ENCODE peak calls at places on chromosomes 7 and 10, in four cellular contexts. One of them, this sample, is unnamed.

GRCh38 chr10:78313636-78314035 is 280.0 kb downstream of the RPS24 start:
- DNase-seq in H1: no peak
- DNase-seq in fibroblast of mammary gland: no peak
- DNase-seq in endothelial cell: no peak
- DNase-seq in this sample: no peak

GRCh38 chr7:116449441-116449840 is 50.1 kb upstream of the CAV2 start:
- DNase-seq in H1: no peak
- DNase-seq in fibroblast of mammary gland: no peak
- DNase-seq in endothelial cell: no peak
- DNase-seq in this sample: no peak

GRCh38 chr10:1632141-1632540 is 105.2 kb downstream of the ADARB2 start:
- DNase-seq in fibroblast of mammary gland: no peak
- DNase-seq in endothelial cell: no peak
- DNase-seq in H1: no peak
- DNase-seq in this sample: no peak

GRCh38 chr10:31426425-31426824 is 107.4 kb downstream of the ZEB1 start:
- DNase-seq in fibroblast of mammary gland: peak; percentile 94
- DNase-seq in H1: no peak
- DNase-seq in endothelial cell: no peak
- DNase-seq in this sample: peak; percentile 67

GRCh38 chr7:125257617-125258016 is 328.0 kb upstream of the POT1 start:
- DNase-seq in fibroblast of mammary gland: no peak
- DNase-seq in endothelial cell: no peak
- DNase-seq in H1: no peak
- DNase-seq in this sample: no peak

GRCh38 chr10:37146443-37146842 is 21.0 kb downstream of the ANKRD30A start:
- DNase-seq in endothelial cell: no peak
- DNase-seq in fibroblast of mammary gland: no peak
- DNase-seq in H1: no peak
- DNase-seq in this sample: no peak

GRCh38 chr7:39592586-39592985 is 26.4 kb downstream of the YAE1 start:
- DNase-seq in H1: no peak
- DNase-seq in fibroblast of mammary gland: peak; percentile 86
- DNase-seq in endothelial cell: no peak
- DNase-seq in this sample: peak; percentile 81

GRCh38 chr7:17814058-17814457 is 126.2 kb downstream of the SNX13 start:
- DNase-seq in H1: no peak
- DNase-seq in fibroblast of mammary gland: no peak
- DNase-seq in endothelial cell: no peak
- DNase-seq in this sample: no peak

GRCh38 chr10:110612073-110612472 is 32.1 kb upstream of the RBM20 start:
- DNase-seq in fibroblast of mammary gland: no peak
- DNase-seq in H1: no peak
- DNase-seq in endothelial cell: no peak
- DNase-seq in this sample: no peak

GRCh38 chr7:99372275-99373085 is 2.0 kb upstream of the ARPC1B start:
- DNase-seq in endothelial cell: no peak
- DNase-seq in H1: no peak
- DNase-seq in fibroblast of mammary gland: peak; percentile 38
- DNase-seq in this sample: peak; percentile 42

GRCh38 chr7:42915356-42915755 is 3.5 kb upstream of the C7orf25 start:
- DNase-seq in fibroblast of mammary gland: no peak
- DNase-seq in H1: no peak
- DNase-seq in endothelial cell: no peak
- DNase-seq in this sample: no peak

GRCh38 chr7:1706381-1706720 is 36.3 kb downstream of the ELFN1 start:
- DNase-seq in H1: no peak
- DNase-seq in endothelial cell: no peak
- DNase-seq in fibroblast of mammary gland: no peak
- DNase-seq in this sample: no peak

GRCh38 chr7:1708640-1709249 is 38.7 kb downstream of the ELFN1 start:
- DNase-seq in fibroblast of mammary gland: no peak
- DNase-seq in H1: no peak
- DNase-seq in endothelial cell: no peak
- DNase-seq in this sample: no peak

GRCh38 chr7:1709281-1709680 is 39.2 kb downstream of the ELFN1 start:
- DNase-seq in H1: no peak
- DNase-seq in fibroblast of mammary gland: no peak
- DNase-seq in endothelial cell: no peak
- DNase-seq in this sample: no peak

GRCh38 chr7:1706721-1707613 is 36.9 kb downstream of the ELFN1 start:
- DNase-seq in fibroblast of mammary gland: no peak
- DNase-seq in H1: no peak
- DNase-seq in endothelial cell: no peak
- DNase-seq in this sample: no peak

GRCh38 chr7:1707756-1708611 is 37.9 kb downstream of the ELFN1 start:
- DNase-seq in fibroblast of mammary gland: no peak
- DNase-seq in H1: no peak
- DNase-seq in endothelial cell: no peak
- DNase-seq in this sample: no peak
- TF ChIP-seq CTCF in fibroblast of mammary gland: peak; percentile 14
- TF ChIP-seq CTCF in H1: peak; percentile 59
- TF ChIP-seq CTCF in endothelial cell: no peak
- TF ChIP-seq CTCF in this sample: no peak

GRCh38 chr7:3739983-3740382 is 438.9 kb downstream of the SDK1 start:
- DNase-seq in fibroblast of mammary gland: no peak
- DNase-seq in endothelial cell: no peak
- DNase-seq in H1: no peak
- DNase-seq in this sample: no peak

GRCh38 chr7:3733541-3734140 is 432.6 kb downstream of the SDK1 start:
- DNase-seq in fibroblast of mammary gland: no peak
- DNase-seq in endothelial cell: no peak
- DNase-seq in H1: no peak
- DNase-seq in this sample: no peak

DNA sequence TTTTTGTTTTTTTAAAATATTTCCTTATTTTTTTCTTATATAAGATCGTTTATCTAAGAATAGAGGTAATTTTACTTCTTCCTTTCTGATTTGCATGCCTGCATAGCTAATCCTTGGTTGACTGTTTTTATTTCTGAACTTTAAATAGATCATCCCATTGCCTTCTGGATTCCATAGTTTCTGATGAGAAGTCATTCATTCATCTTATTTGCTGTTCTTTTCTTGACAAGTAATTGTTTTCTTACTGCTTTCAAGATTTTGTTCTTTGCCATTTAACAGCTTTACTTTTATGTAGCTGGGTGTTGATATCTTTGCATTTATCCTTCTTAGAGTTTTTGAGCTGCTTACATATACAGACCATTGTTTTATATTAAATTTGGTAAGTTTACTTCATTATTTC is 437.9 kb downstream of the SDK1 start:
- DNase-seq in fibroblast of mammary gland: no peak
- DNase-seq in H1: no peak
- DNase-seq in endothelial cell: no peak
- DNase-seq in this sample: no peak
- TF ChIP-seq CTCF in fibroblast of mammary gland: no peak
- TF ChIP-seq CTCF in H1: no peak
- TF ChIP-seq CTCF in endothelial cell: no peak
- TF ChIP-seq CTCF in this sample: no peak

DNA sequence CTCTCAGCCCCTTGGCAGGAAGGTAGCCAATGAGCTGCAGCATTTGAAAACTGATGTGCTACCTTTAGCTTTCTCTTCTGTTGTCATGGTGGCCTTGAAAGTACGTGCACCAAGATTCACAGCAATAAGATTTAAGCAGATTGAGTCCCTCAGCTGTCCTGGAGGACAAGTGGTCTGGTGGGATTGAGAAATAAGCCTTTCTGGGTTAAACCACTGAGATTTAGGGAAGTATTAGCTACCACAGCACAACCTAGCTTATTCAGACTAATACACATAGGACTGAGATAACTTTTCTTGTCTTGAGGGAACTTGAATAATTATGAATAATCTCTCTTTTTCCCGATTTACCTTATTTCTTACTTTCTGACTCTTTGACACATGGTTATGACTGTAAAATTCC is 324.0 kb downstream of the PTEN start:
- DNase-seq in endothelial cell: no peak
- DNase-seq in fibroblast of mammary gland: no peak
- DNase-seq in H1: no peak
- DNase-seq in this sample: no peak
- TF ChIP-seq CTCF in endothelial cell: no peak
- TF ChIP-seq CTCF in fibroblast of mammary gland: no peak
- TF ChIP-seq CTCF in H1: no peak
- TF ChIP-seq CTCF in this sample: no peak

DNA sequence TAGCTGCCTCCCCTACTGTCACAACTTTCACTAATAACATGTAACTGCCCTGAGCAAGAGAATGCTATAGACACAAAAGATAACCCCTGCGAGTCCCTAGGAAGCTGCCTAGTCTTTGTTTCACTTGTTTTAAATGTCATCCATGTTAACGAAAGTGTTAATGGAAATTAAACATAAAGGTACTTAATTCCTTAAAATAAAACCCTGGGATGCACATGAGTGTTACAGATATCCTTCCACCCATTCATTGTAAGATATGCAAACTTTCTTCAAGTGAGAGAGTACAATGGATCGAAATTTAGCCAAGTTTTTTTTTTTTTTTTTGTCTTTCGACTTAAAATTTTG is 1.4 kb downstream of the CDK14 start:
- DNase-seq in H1: no peak
- DNase-seq in fibroblast of mammary gland: no peak
- DNase-seq in endothelial cell: no peak
- DNase-seq in this sample: no peak
- TF ChIP-seq CTCF in H1: no peak
- TF ChIP-seq CTCF in fibroblast of mammary gland: no peak
- TF ChIP-seq CTCF in endothelial cell: no peak
- TF ChIP-seq CTCF in this sample: no peak